ENCODE peak calls at places on chromosomes 4 and X, in seven cellular contexts. B, K, R, M, J, T and Q are unnamed samples. For H3K4me1, the result is how much of the 10 kb centered on the place peaks cover.

GRCh38 chr4:21507439-21507838 is 441.1 kb downstream of the KCNIP4 start:
- DNase-seq in B (no peak), K (no peak), R (no peak), M (no peak), J (no peak), T (peak), Q (no peak)

GRCh38 chr4:189940178-189941004 is at the start of gene FRG1:
- DNase-seq in B (peak), K (peak), R (peak), M (peak), J (peak), T (peak), Q (peak)

GRCh38 chr4:115323106-115323684 is 209.8 kb upstream of the NDST4 start:
- DNase-seq in B (no peak), K (no peak), R (no peak), M (no peak), J (no peak), T (no peak), Q (no peak)

GRCh38 chr4:38310446-38311043 is 350.3 kb downstream of the PTTG2 start:
- DNase-seq in B (no peak), K (no peak), R (no peak), M (no peak), J (no peak), T (peak), Q (no peak)

GRCh38 chr4:83922419-83922818 is 386.5 kb downstream of the GPAT3 start:
- DNase-seq in B (no peak), K (no peak), R (no peak), M (no peak), J (no peak), T (peak), Q (no peak)

GRCh38 chrX:74349387-74349786 is 45.4 kb downstream of the ZCCHC13 start:
- DNase-seq in B (no peak), K (no peak), R (no peak), M (no peak), J (no peak), T (no peak), Q (no peak)

GRCh38 chr4:74374561-74375327 is 9.8 kb downstream of the EREG start:
- DNase-seq in B (peak), K (no peak), R (no peak), M (peak), J (no peak), T (no peak), Q (peak)

GRCh38 chr4:125750827-125751466 is 436.2 kb downstream of the FAT4 start:
- DNase-seq in B (peak), K (no peak), R (no peak), M (no peak), J (no peak), T (peak), Q (no peak)

GRCh38 chrX:42524374-42524773 is 253.6 kb downstream of the PPP1R2C start:
- DNase-seq in B (no peak), K (no peak), R (no peak), M (no peak), J (no peak), T (no peak), Q (no peak)

GRCh38 chr4:53586121-53586816 is 5.0 kb downstream of the LNX1 start:
- DNase-seq in B (no peak), K (no peak), R (no peak), M (no peak), J (no peak), T (no peak), Q (no peak)

GRCh38 chrX:68877606-68878005 is 48.8 kb downstream of the EFNB1 start:
- DNase-seq in B (no peak), K (no peak), R (no peak), M (no peak), J (no peak), T (no peak), Q (no peak)

GRCh38 chrX:55008571-55009358 is 8.6 kb downstream of the APEX2 start:
- DNase-seq in B (no peak), K (no peak), R (no peak), M (no peak), J (no peak), T (no peak), Q (no peak)

GRCh38 chr4:183256756-183257385 is 63.2 kb downstream of the CLDN22 start:
- DNase-seq in B (peak), K (peak), R (peak), M (peak), J (peak), T (peak), Q (peak)

GRCh38 chr4:92387459-92388069 is 83.8 kb downstream of the GRID2 start:
- DNase-seq in B (no peak), K (no peak), R (peak), M (no peak), J (no peak), T (no peak), Q (no peak)

GRCh38 chr4:144975718-144976117 is 122.3 kb downstream of the ANAPC10 start:
- DNase-seq in B (no peak), K (no peak), R (no peak), M (no peak), J (no peak), T (no peak), Q (no peak)

DNA sequence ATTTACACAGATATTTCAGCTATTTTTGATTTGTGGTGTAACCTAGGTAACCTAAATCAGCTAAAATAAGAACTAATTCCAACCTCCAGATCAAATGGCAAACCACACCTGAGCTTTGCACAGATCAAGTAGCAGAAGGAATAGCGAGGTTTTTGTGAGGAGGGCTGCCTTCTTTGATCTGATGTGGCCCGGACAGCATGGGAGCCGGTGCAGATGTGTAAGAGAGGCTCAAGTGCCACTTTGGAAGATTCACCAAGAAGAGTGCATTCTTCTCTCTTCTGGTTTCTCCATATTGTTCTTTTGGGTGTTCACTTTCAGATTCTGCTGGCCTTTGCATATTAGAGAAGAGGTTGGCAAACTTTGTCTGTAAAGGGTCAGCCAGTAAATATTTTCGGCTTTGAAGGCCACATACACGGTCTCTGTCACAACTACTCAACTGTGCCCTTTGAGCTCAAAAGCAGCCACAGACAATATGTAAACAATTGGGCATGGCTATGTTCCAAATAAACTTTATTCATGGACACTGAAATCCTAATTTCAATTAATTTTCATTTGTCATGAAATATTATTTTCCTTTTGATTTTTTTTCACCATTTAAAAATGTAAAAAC is 78.9 kb upstream of the FAM9C start:
- DNase-seq in B (no peak), K (no peak), R (no peak), M (peak), J (no peak), T (no peak), Q (no peak)
- H3K27ac ChIP-seq in B (peak), K (peak), R (no peak), M (peak), J (peak), T (no peak), Q (peak)

DNA sequence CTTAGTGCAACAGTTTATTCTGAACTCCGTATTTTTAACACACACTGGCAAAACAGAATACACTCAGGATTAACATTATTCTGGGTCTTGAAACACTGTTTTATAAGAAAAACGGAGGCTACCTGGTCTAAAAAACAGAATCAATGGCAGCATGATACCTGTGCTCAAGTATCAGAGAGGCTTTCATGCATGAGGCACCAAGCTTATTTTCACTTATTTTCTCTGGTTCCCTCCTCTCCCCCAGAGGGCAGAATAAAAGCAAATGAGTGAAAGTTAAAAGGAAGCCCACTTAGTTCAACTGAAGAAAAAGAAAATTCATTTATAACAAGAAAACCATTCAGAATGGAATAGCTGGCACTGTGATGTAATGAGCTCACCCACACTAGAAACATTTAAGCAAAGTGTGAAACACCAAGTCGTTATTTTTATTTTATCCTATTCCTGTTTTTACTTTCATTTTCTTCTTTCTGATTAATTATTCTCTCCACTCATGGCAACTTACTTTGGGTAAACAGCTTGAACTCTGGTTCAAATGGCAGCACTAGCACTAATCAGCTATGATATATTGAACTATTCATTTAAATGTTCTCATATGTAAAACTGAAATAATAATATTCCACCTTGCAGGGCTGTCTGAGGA is 211.8 kb downstream of the PPP3CA start:
- DNase-seq in B (no peak), K (no peak), R (no peak), M (no peak), J (no peak), T (no peak), Q (no peak)
- H3K4me3 ChIP-seq in B (peak), K (no peak), R (no peak), M (no peak), J (peak), T (no peak), Q (no peak)

DNA sequence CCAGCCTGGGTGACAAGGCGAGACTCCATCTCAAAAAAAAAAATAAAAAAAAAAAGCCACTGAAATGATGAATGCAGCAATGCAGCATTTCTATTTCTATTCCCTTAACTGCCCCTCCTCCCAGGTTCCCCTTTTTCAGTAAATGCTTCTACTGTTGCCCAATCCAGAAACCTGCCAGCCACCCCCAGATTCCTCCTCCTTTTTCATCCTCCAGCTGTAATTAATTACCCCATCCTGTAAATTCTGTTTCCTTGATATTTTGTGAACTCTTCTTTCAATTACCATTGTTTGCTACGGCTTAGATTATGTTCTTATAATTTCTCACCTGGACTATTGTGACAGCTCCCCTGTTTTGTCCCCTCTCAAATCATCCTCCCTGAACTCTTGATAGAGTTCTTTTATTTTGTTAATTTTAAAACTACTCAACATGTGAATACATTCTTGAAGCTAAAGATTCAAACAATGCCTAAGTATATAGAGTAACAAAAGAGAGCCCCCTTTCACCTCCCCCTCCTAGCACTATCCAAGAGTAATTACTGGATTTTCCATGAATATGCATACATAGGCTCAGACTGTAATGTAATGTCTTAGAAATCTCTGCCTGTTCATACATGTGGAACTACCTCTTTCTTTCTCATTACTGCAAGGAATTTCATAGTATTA is 140.6 kb upstream of the GPC4 start:
- DNase-seq in B (no peak), K (no peak), R (no peak), M (no peak), J (no peak), T (no peak), Q (no peak)
- H3K4me1 ChIP-seq in B (under half), K (under half), R (under half), M (under half), J (under half), T (under half), Q (under half)

GRCh38 chrX:110276778-110277177 is 41.1 kb downstream of the AMMECR1 start:
- DNase-seq in B (no peak), K (no peak), R (no peak), M (no peak), J (no peak), T (no peak), Q (no peak)

GRCh38 chrX:110280954-110281353 is 36.9 kb downstream of the AMMECR1 start:
- DNase-seq in B (no peak), K (no peak), R (no peak), M (no peak), J (no peak), T (no peak), Q (no peak)

GRCh38 chrX:110282922-110283321 is 35.0 kb downstream of the AMMECR1 start:
- DNase-seq in B (no peak), K (no peak), R (no peak), M (no peak), J (no peak), T (no peak), Q (no peak)

GRCh38 chrX:110281377-110281776 is 36.5 kb downstream of the AMMECR1 start:
- DNase-seq in B (no peak), K (no peak), R (no peak), M (no peak), J (no peak), T (no peak), Q (no peak)

DNA sequence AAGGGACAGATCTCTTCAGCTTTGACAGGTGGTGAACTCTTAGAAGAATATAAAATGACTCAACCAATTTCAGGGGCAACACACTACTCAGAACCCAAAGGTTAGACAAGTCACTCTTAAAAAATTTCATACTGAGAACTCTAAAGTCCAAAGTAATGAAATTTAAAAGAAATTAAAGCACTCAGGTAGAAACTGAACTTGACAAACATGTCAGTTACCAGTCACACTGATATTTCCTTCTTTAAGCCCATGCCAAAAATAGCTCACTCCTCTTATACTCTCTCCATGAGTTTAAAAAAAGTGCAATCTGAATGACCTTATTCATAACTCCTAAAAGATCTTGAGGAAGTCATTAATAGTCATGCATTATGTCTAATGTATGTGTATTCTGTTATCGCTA is 40.3 kb downstream of the AMMECR1 start:
- DNase-seq in B (no peak), K (no peak), R (no peak), M (no peak), J (no peak), T (no peak), Q (no peak)
- H3K27ac ChIP-seq in B (no peak), K (no peak), R (no peak), M (no peak), J (no peak), T (no peak), Q (no peak)

DNA sequence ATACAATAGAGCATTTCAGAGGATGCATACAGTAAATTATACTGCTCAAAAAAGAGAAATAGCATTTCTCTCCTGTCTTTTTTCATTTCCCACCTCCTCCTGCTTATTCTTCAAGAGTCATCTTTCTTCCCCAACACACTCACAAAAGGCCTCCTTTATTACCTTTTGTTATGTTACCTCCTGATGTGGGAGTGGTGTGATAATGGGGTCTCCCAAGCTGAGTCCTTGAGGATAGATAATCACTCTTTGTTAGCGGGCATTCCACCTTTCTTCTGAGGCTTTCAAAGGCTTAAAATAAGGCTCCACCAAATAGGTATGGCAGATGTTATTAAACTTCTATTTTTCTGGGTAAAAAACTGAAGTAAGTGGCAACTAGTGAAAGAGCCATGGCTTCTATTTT is 159.8 kb downstream of the CPEB2 start:
- DNase-seq in B (no peak), K (no peak), R (no peak), M (no peak), J (no peak), T (peak), Q (no peak)
- H3K4me3 ChIP-seq in B (no peak), K (no peak), R (no peak), M (no peak), J (no peak), T (peak), Q (no peak)

DNA sequence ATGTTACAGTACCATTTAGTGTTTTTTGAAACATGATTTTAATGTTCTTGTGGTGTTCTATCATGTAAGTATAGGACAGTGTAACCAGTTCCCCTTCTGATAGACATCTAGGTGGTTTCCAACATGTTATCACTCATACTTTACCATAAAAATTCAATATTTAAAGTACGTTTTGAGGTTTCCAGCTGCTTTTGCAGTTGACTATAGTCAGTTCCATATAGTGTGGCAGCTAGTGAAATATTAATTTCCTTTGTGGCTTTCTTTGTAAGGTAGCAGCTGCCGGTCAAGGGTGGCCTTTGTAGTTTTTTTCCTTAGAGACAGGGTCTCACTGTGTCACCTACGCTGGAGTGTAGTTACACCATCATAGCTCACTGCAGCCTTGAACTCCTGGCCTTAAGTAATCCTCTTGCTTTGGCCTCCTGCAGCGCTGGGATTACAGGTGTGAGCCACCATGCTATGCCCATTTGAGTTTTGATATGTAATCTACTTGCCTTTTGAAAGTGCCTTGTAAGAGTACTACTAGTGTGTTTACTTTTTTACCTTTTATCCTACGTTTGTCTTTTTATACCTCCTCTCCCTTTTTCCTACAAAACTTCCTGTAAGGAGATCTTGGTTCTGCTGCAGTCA is 63.0 kb downstream of the ARHGAP10 start:
- DNase-seq in B (no peak), K (no peak), R (no peak), M (no peak), J (no peak), T (no peak), Q (no peak)
- H3K4me1 ChIP-seq in B (under half), K (under half), R (under half), M (under half), J (under half), T (under half), Q (under half)

DNA sequence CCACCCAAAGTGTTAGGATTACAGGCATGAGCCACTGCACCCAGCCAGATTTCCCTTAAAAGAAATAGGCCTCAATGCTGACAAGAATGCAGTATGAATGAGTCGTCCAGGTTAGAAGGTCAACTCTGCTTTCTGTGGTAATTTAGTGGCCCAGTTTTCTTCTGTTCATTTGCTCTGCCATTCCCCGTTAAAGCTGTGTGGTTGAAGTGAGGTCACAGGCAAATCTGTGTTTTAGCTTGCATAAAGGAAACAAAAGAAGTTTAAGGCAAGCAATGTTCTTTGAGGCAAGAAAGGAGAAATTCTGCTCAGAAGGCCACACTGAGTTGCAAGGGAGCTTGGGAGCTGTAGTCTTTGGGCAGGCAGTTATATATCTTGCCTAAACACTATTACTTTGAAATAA is 176.8 kb downstream of the LARP7 start:
- DNase-seq in B (no peak), K (no peak), R (no peak), M (no peak), J (no peak), T (no peak), Q (no peak)
- H3K27ac ChIP-seq in B (no peak), K (no peak), R (no peak), M (no peak), J (no peak), T (no peak), Q (no peak)

DNA sequence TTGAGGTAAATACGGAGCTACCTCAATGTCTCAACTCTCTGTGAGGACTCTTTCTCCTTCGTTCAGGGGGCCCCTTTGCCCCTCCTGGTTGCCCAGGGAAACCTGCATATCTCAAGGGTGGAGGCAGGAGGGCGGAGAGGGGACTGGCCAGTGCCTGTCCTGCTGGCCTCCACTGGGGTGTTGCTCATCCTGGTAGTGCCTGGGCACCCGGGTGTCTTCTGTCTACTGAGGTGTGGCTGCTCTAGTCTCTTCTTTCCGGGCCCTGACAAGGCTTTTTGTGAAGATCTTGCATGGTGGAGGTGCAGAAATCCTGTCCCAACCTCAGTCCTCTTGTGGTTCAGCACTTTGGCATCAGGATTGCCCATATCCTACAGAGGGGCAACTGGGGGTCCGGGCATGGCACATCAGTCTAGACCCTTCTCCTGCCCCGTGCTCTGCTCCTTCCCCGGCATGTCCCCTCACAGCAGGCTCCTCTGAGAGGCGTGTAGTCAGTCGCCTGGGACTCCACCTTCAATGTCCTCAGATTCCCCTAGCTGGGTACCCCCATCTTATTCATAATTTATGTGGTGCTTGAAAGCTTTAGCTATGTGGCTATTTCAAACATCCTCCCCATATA is 1.9 kb downstream of the CCDC110 start:
- DNase-seq in B (no peak), K (peak), R (no peak), M (no peak), J (peak), T (peak), Q (no peak)
- H3K4me3 ChIP-seq in B (no peak), K (no peak), R (no peak), M (no peak), J (no peak), T (no peak), Q (no peak)

GRCh38 chr4:1715002-1715761 is 3.1 kb upstream of the SLBP start:
- DNase-seq in B (no peak), K (no peak), R (no peak), M (no peak), J (peak), T (no peak), Q (no peak)
- H3K4me1 ChIP-seq in B (under half), K (under half), R (under half), M (half or more), J (half or more), T (under half), Q (half or more)